ENCODE peak calls at places on chromosomes 5 and 9, in seven cellular contexts. One of them, this sample, is unnamed.

GRCh38 chr5:92380069-92380770 is 997.1 kb upstream of the ARRDC3 start:
- DNase-seq in amniotic stem cell: no peak
- DNase-seq in colonic mucosa: no peak
- DNase-seq in Calu3: no peak
- DNase-seq in tibial nerve: no peak
- DNase-seq in GM12865: no peak
- DNase-seq in A549: no peak
- DNase-seq in this sample: no peak

GRCh38 chr9:15453956-15454355 is 31.3 kb downstream of the SNAPC3 start:
- DNase-seq in GM12865: no peak
- DNase-seq in tibial nerve: no peak
- DNase-seq in amniotic stem cell: no peak
- DNase-seq in colonic mucosa: no peak
- DNase-seq in Calu3: no peak
- DNase-seq in A549: no peak
- DNase-seq in this sample: no peak

GRCh38 chr9:120289091-120289490 is 290.9 kb downstream of the CDK5RAP2 start:
- DNase-seq in tibial nerve: no peak
- DNase-seq in amniotic stem cell: no peak
- DNase-seq in A549: no peak
- DNase-seq in Calu3: no peak
- DNase-seq in GM12865: no peak
- DNase-seq in colonic mucosa: no peak
- DNase-seq in this sample: no peak

GRCh38 chr5:14569948-14570691 is 11.5 kb upstream of the OTULINL start:
- DNase-seq in colonic mucosa: no peak
- DNase-seq in tibial nerve: no peak
- DNase-seq in A549: peak
- DNase-seq in GM12865: no peak
- DNase-seq in amniotic stem cell: no peak
- DNase-seq in Calu3: no peak
- DNase-seq in this sample: no peak

GRCh38 chr5:59001154-59001553 is 418.3 kb downstream of the RAB3C start:
- DNase-seq in colonic mucosa: no peak
- DNase-seq in tibial nerve: no peak
- DNase-seq in GM12865: no peak
- DNase-seq in A549: no peak
- DNase-seq in Calu3: no peak
- DNase-seq in amniotic stem cell: no peak
- DNase-seq in this sample: no peak

GRCh38 chr5:58773744-58774441 is 191.0 kb downstream of the RAB3C start:
- DNase-seq in tibial nerve: no peak
- DNase-seq in colonic mucosa: no peak
- DNase-seq in GM12865: no peak
- DNase-seq in amniotic stem cell: no peak
- DNase-seq in A549: no peak
- DNase-seq in Calu3: no peak
- DNase-seq in this sample: no peak

GRCh38 chr5:72673180-72673579 is 143.3 kb upstream of the TNPO1 start:
- DNase-seq in A549: no peak
- DNase-seq in Calu3: no peak
- DNase-seq in amniotic stem cell: no peak
- DNase-seq in colonic mucosa: no peak
- DNase-seq in GM12865: no peak
- DNase-seq in tibial nerve: no peak
- DNase-seq in this sample: no peak

GRCh38 chr5:93096561-93096960 is 484.5 kb downstream of the NR2F1-AS1 start:
- DNase-seq in Calu3: no peak
- DNase-seq in A549: no peak
- DNase-seq in colonic mucosa: no peak
- DNase-seq in tibial nerve: no peak
- DNase-seq in GM12865: no peak
- DNase-seq in amniotic stem cell: no peak
- DNase-seq in this sample: no peak

GRCh38 chr9:36036780-36037579 is at the start of gene RECK:
- DNase-seq in GM12865: peak
- DNase-seq in Calu3: peak
- DNase-seq in amniotic stem cell: peak
- DNase-seq in tibial nerve: peak
- DNase-seq in colonic mucosa: peak
- DNase-seq in A549: peak
- DNase-seq in this sample: peak

GRCh38 chr5:55306641-55307382 is 682 bp downstream of the DHX29 start:
- DNase-seq in tibial nerve: no peak
- DNase-seq in GM12865: peak
- DNase-seq in Calu3: no peak
- DNase-seq in A549: peak
- DNase-seq in amniotic stem cell: no peak
- DNase-seq in colonic mucosa: no peak
- DNase-seq in this sample: no peak

GRCh38 chr5:75611324-75612210 is at the start of gene ANKDD1B:
- DNase-seq in amniotic stem cell: no peak
- DNase-seq in GM12865: no peak
- DNase-seq in tibial nerve: no peak
- DNase-seq in A549: peak
- DNase-seq in colonic mucosa: peak
- DNase-seq in Calu3: peak
- DNase-seq in this sample: peak